ENCODE peak calls at places on chromosomes 6 and 20, in seven cellular contexts. O, Y, N, P, L, Q and S are unnamed samples.

GRCh38 chr6:38554700-38555413 is 84.9 kb downstream of the BTBD9 start:
- DNase-seq in O (peak), Y (no peak), N (no peak), P (no peak), L (peak), Q (no peak), S (peak)

GRCh38 chr6:111027219-111027618 is 45.4 kb downstream of the RPF2 start:
- DNase-seq in O (no peak), Y (no peak), N (no peak), P (no peak), L (no peak), Q (no peak), S (no peak)

GRCh38 chr6:145087034-145087433 is 648.3 kb downstream of the EPM2A start:
- DNase-seq in O (no peak), Y (no peak), N (no peak), P (no peak), L (no peak), Q (no peak), S (no peak)

GRCh38 chr20:57001126-57001767 is 265.2 kb downstream of the BMP7 start:
- DNase-seq in O (no peak), Y (no peak), N (no peak), P (no peak), L (no peak), Q (no peak), S (no peak)

GRCh38 chr6:50843842-50844241 is 25.2 kb downstream of the TFAP2B start:
- DNase-seq in O (peak), Y (no peak), N (no peak), P (no peak), L (peak), Q (no peak), S (peak)

GRCh38 chr6:71349976-71350615 is 61.5 kb downstream of the OGFRL1 start:
- DNase-seq in O (no peak), Y (no peak), N (no peak), P (no peak), L (peak), Q (no peak), S (no peak)

GRCh38 chr20:17339000-17339399 is 112.2 kb downstream of the PCSK2 start:
- DNase-seq in O (no peak), Y (no peak), N (no peak), P (no peak), L (no peak), Q (no peak), S (no peak)

GRCh38 chr20:33465536-33466302 is 22.2 kb upstream of the SNTA1 start:
- DNase-seq in O (no peak), Y (peak), N (no peak), P (no peak), L (no peak), Q (no peak), S (no peak)

GRCh38 chr6:23073851-23074250 is 504.5 kb downstream of the HDGFL1 start:
- DNase-seq in O (no peak), Y (no peak), N (no peak), P (peak), L (no peak), Q (no peak), S (no peak)

GRCh38 chr6:21861942-21862341 is 268.4 kb downstream of the SOX4 start:
- DNase-seq in O (no peak), Y (no peak), N (no peak), P (no peak), L (no peak), Q (no peak), S (no peak)

GRCh38 chr6:130796313-130796905 is 30.8 kb upstream of the SMLR1 start:
- DNase-seq in O (peak), Y (no peak), N (no peak), P (no peak), L (peak), Q (no peak), S (peak)

GRCh38 chr20:1014471-1014870 is 12.4 kb upstream of the RSPO4 start:
- DNase-seq in O (no peak), Y (no peak), N (no peak), P (no peak), L (no peak), Q (peak), S (no peak)

GRCh38 chr20:36491901-36492617 is 49.3 kb upstream of the MYL9 start:
- DNase-seq in O (no peak), Y (no peak), N (no peak), P (no peak), L (no peak), Q (no peak), S (peak)

GRCh38 chr20:48131581-48131980 is 346.3 kb upstream of the SULF2 start:
- DNase-seq in O (no peak), Y (no peak), N (peak), P (no peak), L (no peak), Q (no peak), S (no peak)

GRCh38 chr6:27834384-27834783 is 77.8 kb downstream of the OR2B2 start:
- DNase-seq in O (no peak), Y (no peak), N (no peak), P (no peak), L (no peak), Q (no peak), S (no peak)
- H3K27ac ChIP-seq in O (peak), Y (no peak), N (no peak), P (no peak), L (no peak), Q (no peak), S (peak)

GRCh38 chr20:4135385-4136077 is 120.2 kb upstream of the RNF24 start:
- DNase-seq in O (no peak), Y (no peak), N (no peak), P (peak), L (peak), Q (no peak), S (peak)
- TF ChIP-seq CTCF in O (no peak), Y (no peak), N (no peak), P (no peak), L (no peak), Q (no peak), S (no peak)

GRCh38 chr6:133436652-133437051 is 195.5 kb downstream of the EYA4 start:
- DNase-seq in O (no peak), Y (no peak), N (no peak), P (peak), L (peak), Q (no peak), S (no peak)

GRCh38 chr6:133432021-133432989 is 191.1 kb downstream of the EYA4 start:
- DNase-seq in O (peak), Y (no peak), N (no peak), P (no peak), L (no peak), Q (no peak), S (no peak)

GRCh38 chr6:133431031-133431430 is 189.9 kb downstream of the EYA4 start:
- DNase-seq in O (peak), Y (no peak), N (no peak), P (no peak), L (no peak), Q (no peak), S (no peak)

GRCh38 chr6:133430530-133430929 is 189.4 kb downstream of the EYA4 start:
- DNase-seq in O (no peak), Y (no peak), N (no peak), P (no peak), L (no peak), Q (no peak), S (no peak)

GRCh38 chr6:133435065-133435728 is 194.0 kb downstream of the EYA4 start:
- DNase-seq in O (no peak), Y (no peak), N (no peak), P (no peak), L (no peak), Q (no peak), S (no peak)
- H3K27ac ChIP-seq in O (no peak), Y (no peak), N (no peak), P (no peak), L (no peak), Q (no peak), S (no peak)

GRCh38 chr6:113980937-113981554 is 10.1 kb upstream of the HDAC2 start:
- DNase-seq in O (peak), Y (peak), N (no peak), P (no peak), L (peak), Q (no peak), S (peak)
- TF ChIP-seq CTCF in O (peak), Y (peak), N (peak), P (peak), L (peak), Q (peak), S (peak)

GRCh38 chr6:90026216-90026615 is 131.9 kb downstream of the GJA10 start:
- DNase-seq in O (no peak), Y (no peak), N (no peak), P (no peak), L (peak), Q (no peak), S (no peak)
- H3K27ac ChIP-seq in O (no peak), Y (no peak), N (no peak), P (peak), L (peak), Q (no peak), S (no peak)

GRCh38 chr20:32035398-32035852 is 16.6 kb upstream of the HCK start:
- DNase-seq in O (no peak), Y (no peak), N (no peak), P (no peak), L (no peak), Q (no peak), S (no peak)

GRCh38 chr20:32037929-32038328 is 14.1 kb upstream of the HCK start:
- DNase-seq in O (no peak), Y (no peak), N (no peak), P (no peak), L (no peak), Q (no peak), S (no peak)

GRCh38 chr20:32036716-32037355 is 15.2 kb upstream of the HCK start:
- DNase-seq in O (no peak), Y (no peak), N (no peak), P (no peak), L (no peak), Q (no peak), S (no peak)

GRCh38 chr20:32036252-32036651 is 15.8 kb upstream of the HCK start:
- DNase-seq in O (no peak), Y (no peak), N (no peak), P (no peak), L (no peak), Q (no peak), S (no peak)

GRCh38 chr20:32034581-32035397 is 17.3 kb upstream of the HCK start:
- DNase-seq in O (peak), Y (no peak), N (peak), P (no peak), L (no peak), Q (no peak), S (no peak)
- TF ChIP-seq CTCF in O (peak), Y (no peak), N (no peak), P (no peak), L (peak), Q (no peak), S (no peak)

DNA sequence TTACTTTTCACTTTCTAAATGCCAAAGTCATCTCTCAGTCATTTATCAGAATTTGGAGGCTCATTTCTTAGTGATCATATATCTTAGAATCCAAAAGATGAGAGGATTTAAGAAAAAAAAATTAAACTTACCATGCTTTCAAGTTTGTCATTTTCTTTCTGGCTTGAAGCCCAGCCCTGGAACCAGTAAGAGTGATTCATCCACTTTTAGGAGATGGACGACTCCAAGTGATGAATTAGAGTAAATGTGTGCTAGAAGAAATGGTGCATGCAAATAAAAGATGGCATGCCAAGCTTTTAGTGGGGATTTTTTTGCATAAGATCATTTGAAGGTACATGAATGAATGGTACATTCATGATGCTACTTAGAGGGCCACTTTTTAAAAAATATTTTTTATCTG is 20.1 kb downstream of the PLCB1 start:
- DNase-seq in O (no peak), Y (no peak), N (no peak), P (no peak), L (peak), Q (no peak), S (no peak)
- H3K27ac ChIP-seq in O (no peak), Y (no peak), N (no peak), P (no peak), L (no peak), Q (no peak), S (no peak)

GRCh38 chr6:169455470-169455869 is 201.8 kb upstream of the THBS2 start:
- DNase-seq in O (no peak), Y (no peak), N (no peak), P (no peak), L (no peak), Q (no peak), S (no peak)

GRCh38 chr6:169453221-169453620 is 199.6 kb upstream of the THBS2 start:
- DNase-seq in O (no peak), Y (no peak), N (no peak), P (no peak), L (no peak), Q (no peak), S (no peak)

GRCh38 chr6:169452869-169453186 is 199.2 kb upstream of the THBS2 start:
- DNase-seq in O (no peak), Y (no peak), N (no peak), P (no peak), L (no peak), Q (no peak), S (no peak)

GRCh38 chr6:169454872-169455204 is 201.2 kb upstream of the THBS2 start:
- DNase-seq in O (no peak), Y (no peak), N (no peak), P (no peak), L (no peak), Q (no peak), S (no peak)

DNA sequence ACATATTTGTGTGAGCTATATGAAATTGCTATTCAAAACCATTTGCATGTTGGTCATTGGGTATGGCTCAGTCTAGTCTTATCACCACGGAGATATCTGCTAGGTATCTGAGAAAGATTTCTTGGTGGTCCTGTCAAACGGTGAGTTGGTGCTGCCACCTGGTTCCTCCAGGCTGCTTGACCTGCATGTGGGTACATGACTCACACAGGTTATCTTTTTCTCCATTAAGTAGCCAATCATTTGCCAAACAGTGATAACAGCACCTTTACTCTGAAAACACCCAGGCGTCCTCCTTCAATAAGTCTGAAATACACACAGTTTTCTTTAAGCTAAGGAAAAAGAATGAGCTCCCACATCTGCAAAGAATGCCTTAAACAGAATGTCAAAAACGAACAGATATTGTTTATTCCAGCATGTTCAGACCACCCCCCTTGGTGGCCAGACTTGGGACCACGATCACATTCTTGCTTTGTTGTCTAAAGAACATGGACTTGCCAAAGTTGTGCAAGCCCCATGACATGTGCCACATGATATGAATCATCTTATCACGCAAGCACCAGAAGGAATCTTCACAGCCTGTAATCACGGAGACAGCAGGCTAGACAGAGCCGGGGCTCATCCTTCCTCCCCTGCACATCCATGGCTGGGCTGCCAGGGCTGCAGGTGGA is 200.7 kb upstream of the THBS2 start:
- DNase-seq in O (no peak), Y (no peak), N (no peak), P (peak), L (no peak), Q (no peak), S (no peak)
- TF ChIP-seq CTCF in O (peak), Y (no peak), N (no peak), P (peak), L (no peak), Q (no peak), S (no peak)

DNA sequence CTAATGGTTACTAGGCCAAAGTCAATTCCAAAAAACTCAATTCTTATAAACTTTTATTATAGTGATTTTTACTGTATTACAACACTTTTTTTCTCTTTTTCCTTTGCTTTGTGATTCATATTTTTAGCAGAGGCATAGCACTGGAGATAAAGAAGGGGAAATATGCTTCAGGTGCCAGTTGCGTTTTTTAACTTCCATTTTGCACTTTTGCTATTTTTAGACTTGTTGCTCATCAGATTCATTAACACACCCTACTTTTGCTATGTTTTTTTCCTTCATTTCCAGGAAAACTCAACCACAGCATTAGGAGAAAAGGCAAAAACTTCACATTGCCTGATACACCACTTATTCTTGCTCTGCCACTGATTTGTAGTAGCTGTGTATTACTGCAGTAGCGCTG is 7.9 kb upstream of the TMEM30A start:
- DNase-seq in O (no peak), Y (no peak), N (no peak), P (no peak), L (no peak), Q (no peak), S (no peak)
- H3K27ac ChIP-seq in O (no peak), Y (no peak), N (no peak), P (no peak), L (no peak), Q (no peak), S (no peak)